ENCODE peak calls at places on chromosome 6, in seven cellular contexts. One of them, this sample, is unnamed.

GRCh38 chr6:90110971-90111370 is 185.7 kb downstream of the BACH2 start:
- DNase-seq in IMR-90: no peak
- DNase-seq in stomach: no peak
- DNase-seq in breast epithelium: no peak
- DNase-seq in Peyer's patch: no peak
- DNase-seq in esophagus squamous epithelium: no peak
- DNase-seq in body of pancreas: no peak
- DNase-seq in this sample: no peak

GRCh38 chr6:16168858-16169257 is 40.0 kb downstream of the MYLIP start:
- DNase-seq in IMR-90: peak; percentile 37
- DNase-seq in stomach: no peak
- DNase-seq in breast epithelium: no peak
- DNase-seq in Peyer's patch: no peak
- DNase-seq in esophagus squamous epithelium: no peak
- DNase-seq in body of pancreas: no peak
- DNase-seq in this sample: no peak

GRCh38 chr6:16683524-16684194 is 77.6 kb downstream of the ATXN1 start:
- DNase-seq in IMR-90: peak; percentile 56
- DNase-seq in stomach: no peak
- DNase-seq in breast epithelium: peak; percentile 66
- DNase-seq in Peyer's patch: peak; percentile 54
- DNase-seq in esophagus squamous epithelium: no peak
- DNase-seq in body of pancreas: peak; percentile 24
- DNase-seq in this sample: no peak

GRCh38 chr6:159915397-159915796 is 24.6 kb downstream of the MAS1 start:
- DNase-seq in IMR-90: no peak
- DNase-seq in stomach: peak; percentile 45
- DNase-seq in breast epithelium: no peak
- DNase-seq in Peyer's patch: no peak
- DNase-seq in esophagus squamous epithelium: no peak
- DNase-seq in body of pancreas: no peak
- DNase-seq in this sample: no peak

GRCh38 chr6:107941627-107942026 is 16.4 kb downstream of the SEC63 start:
- DNase-seq in IMR-90: no peak
- DNase-seq in stomach: no peak
- DNase-seq in breast epithelium: no peak
- DNase-seq in Peyer's patch: no peak
- DNase-seq in esophagus squamous epithelium: no peak
- DNase-seq in body of pancreas: peak; percentile 32
- DNase-seq in this sample: no peak

GRCh38 chr6:41464481-41464880 is 81.7 kb upstream of the FOXP4 start:
- DNase-seq in IMR-90: peak; percentile 58
- DNase-seq in stomach: no peak
- DNase-seq in breast epithelium: no peak
- DNase-seq in Peyer's patch: no peak
- DNase-seq in esophagus squamous epithelium: no peak
- DNase-seq in body of pancreas: no peak
- DNase-seq in this sample: no peak

GRCh38 chr6:137056121-137056880 is 11.5 kb upstream of the IL20RA start:
- DNase-seq in IMR-90: no peak
- DNase-seq in stomach: no peak
- DNase-seq in breast epithelium: no peak
- DNase-seq in Peyer's patch: no peak
- DNase-seq in esophagus squamous epithelium: no peak
- DNase-seq in body of pancreas: no peak
- DNase-seq in this sample: no peak

GRCh38 chr6:71608646-71609045 is 277.7 kb upstream of the RIMS1 start:
- DNase-seq in IMR-90: no peak
- DNase-seq in stomach: no peak
- DNase-seq in breast epithelium: no peak
- DNase-seq in Peyer's patch: no peak
- DNase-seq in esophagus squamous epithelium: no peak
- DNase-seq in body of pancreas: no peak
- DNase-seq in this sample: no peak

GRCh38 chr6:163324326-163324927 is 90.1 kb upstream of the QKI start:
- DNase-seq in IMR-90: no peak
- DNase-seq in stomach: no peak
- DNase-seq in breast epithelium: no peak
- DNase-seq in Peyer's patch: no peak
- DNase-seq in esophagus squamous epithelium: no peak
- DNase-seq in body of pancreas: no peak
- DNase-seq in this sample: no peak

GRCh38 chr6:155080876-155081845 is 86.0 kb downstream of the TIAM2 start:
- DNase-seq in IMR-90: peak; percentile 46
- DNase-seq in stomach: no peak
- DNase-seq in breast epithelium: no peak
- DNase-seq in Peyer's patch: no peak
- DNase-seq in esophagus squamous epithelium: no peak
- DNase-seq in body of pancreas: no peak
- DNase-seq in this sample: no peak

GRCh38 chr6:169160855-169161560 is 92.6 kb downstream of the THBS2 start:
- DNase-seq in IMR-90: no peak
- DNase-seq in stomach: no peak
- DNase-seq in breast epithelium: peak; percentile 15
- DNase-seq in Peyer's patch: no peak
- DNase-seq in esophagus squamous epithelium: no peak
- DNase-seq in body of pancreas: no peak
- DNase-seq in this sample: no peak

GRCh38 chr6:158769228-158769627 is 49.9 kb downstream of the EZR start:
- DNase-seq in IMR-90: no peak
- DNase-seq in stomach: no peak
- DNase-seq in breast epithelium: no peak
- DNase-seq in Peyer's patch: no peak
- DNase-seq in esophagus squamous epithelium: no peak
- DNase-seq in body of pancreas: no peak
- DNase-seq in this sample: no peak

GRCh38 chr6:75178757-75179156 is 27.1 kb downstream of the COL12A1 start:
- DNase-seq in IMR-90: no peak
- DNase-seq in stomach: no peak
- DNase-seq in breast epithelium: no peak
- DNase-seq in Peyer's patch: no peak
- DNase-seq in esophagus squamous epithelium: no peak
- DNase-seq in body of pancreas: no peak
- DNase-seq in this sample: no peak

GRCh38 chr6:87543836-87544735 is 45.7 kb downstream of the RARS2 start:
- DNase-seq in IMR-90: no peak
- DNase-seq in stomach: no peak
- DNase-seq in breast epithelium: no peak
- DNase-seq in Peyer's patch: no peak
- DNase-seq in esophagus squamous epithelium: no peak
- DNase-seq in body of pancreas: no peak
- DNase-seq in this sample: no peak

GRCh38 chr6:43669050-43669921 is 18.3 kb downstream of the MRPS18A start:
- DNase-seq in IMR-90: peak; percentile 59
- DNase-seq in stomach: peak; percentile 47
- DNase-seq in breast epithelium: peak; percentile 37
- DNase-seq in Peyer's patch: no peak
- DNase-seq in esophagus squamous epithelium: no peak
- DNase-seq in body of pancreas: peak; percentile 25
- DNase-seq in this sample: peak; percentile 72

GRCh38 chr6:148239777-148240462 is 102.7 kb upstream of the SASH1 start:
- DNase-seq in IMR-90: no peak
- DNase-seq in stomach: no peak
- DNase-seq in breast epithelium: no peak
- DNase-seq in Peyer's patch: no peak
- DNase-seq in esophagus squamous epithelium: no peak
- DNase-seq in body of pancreas: no peak
- DNase-seq in this sample: no peak

GRCh38 chr6:52826513-52826912 is 14.1 kb downstream of the GSTA5 start:
- DNase-seq in IMR-90: no peak
- DNase-seq in stomach: no peak
- DNase-seq in breast epithelium: no peak
- DNase-seq in Peyer's patch: no peak
- DNase-seq in esophagus squamous epithelium: no peak
- DNase-seq in body of pancreas: no peak
- DNase-seq in this sample: no peak

GRCh38 chr6:6591778-6592388 is 3.4 kb downstream of the LY86 start:
- DNase-seq in IMR-90: no peak
- DNase-seq in stomach: no peak
- DNase-seq in breast epithelium: no peak
- DNase-seq in Peyer's patch: no peak
- DNase-seq in esophagus squamous epithelium: no peak
- DNase-seq in body of pancreas: no peak
- DNase-seq in this sample: peak; percentile 34

GRCh38 chr6:87334683-87335082 is 5.6 kb upstream of the GJB7 start:
- DNase-seq in IMR-90: peak; percentile 69
- DNase-seq in stomach: no peak
- DNase-seq in breast epithelium: no peak
- DNase-seq in Peyer's patch: no peak
- DNase-seq in esophagus squamous epithelium: no peak
- DNase-seq in body of pancreas: no peak
- DNase-seq in this sample: no peak

GRCh38 chr6:20402181-20403079 is 751 bp downstream of the E2F3 start:
- DNase-seq in IMR-90: no peak
- DNase-seq in stomach: peak; percentile 35
- DNase-seq in breast epithelium: no peak
- DNase-seq in Peyer's patch: peak; percentile 76
- DNase-seq in esophagus squamous epithelium: peak; percentile 34
- DNase-seq in body of pancreas: peak; percentile 41
- DNase-seq in this sample: peak; percentile 67
- TF ChIP-seq POLR2A in IMR-90: no peak
- TF ChIP-seq POLR2A in stomach: no peak
- TF ChIP-seq POLR2A in breast epithelium: no peak
- TF ChIP-seq POLR2A in Peyer's patch: no peak
- TF ChIP-seq POLR2A in esophagus squamous epithelium: no peak
- TF ChIP-seq POLR2A in body of pancreas: no peak
- TF ChIP-seq POLR2A in this sample: no peak

DNA sequence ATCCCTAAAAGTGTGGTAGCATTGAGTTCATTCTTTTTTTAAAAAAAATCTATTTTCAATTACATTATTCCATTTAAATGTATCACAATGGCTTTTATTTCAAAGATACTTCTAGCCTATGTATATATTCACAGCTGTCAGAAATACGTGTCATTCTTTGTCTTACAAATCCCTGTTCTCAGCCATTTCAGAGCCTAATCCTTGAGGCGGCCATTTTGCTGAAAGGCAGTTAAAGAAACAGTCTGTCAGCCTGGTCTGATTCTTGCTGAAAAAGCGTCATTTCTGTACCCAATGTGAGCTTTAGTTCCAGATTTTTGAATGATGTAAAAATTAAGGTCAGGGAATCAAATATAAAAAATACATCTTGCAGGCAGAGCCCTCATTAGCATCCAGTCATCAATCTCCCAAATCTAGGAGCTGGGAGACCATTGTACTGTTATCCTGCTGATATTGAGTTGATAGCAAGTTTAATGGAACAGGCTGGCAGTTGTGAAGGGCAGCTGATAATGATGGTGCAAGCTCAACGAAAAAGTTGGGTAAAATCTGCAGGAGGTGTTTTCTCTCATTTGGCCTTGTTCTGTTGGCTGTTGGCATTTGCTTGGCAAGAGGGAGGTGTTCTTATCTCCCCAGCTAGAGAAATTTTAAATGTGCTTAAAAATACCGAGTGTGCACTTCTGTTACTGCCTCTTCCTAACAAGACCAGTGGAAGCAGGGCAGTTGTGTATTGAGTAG is 314.7 kb downstream of the SOX4 start:
- DNase-seq in IMR-90: no peak
- DNase-seq in stomach: no peak
- DNase-seq in breast epithelium: no peak
- DNase-seq in Peyer's patch: no peak
- DNase-seq in esophagus squamous epithelium: no peak
- DNase-seq in body of pancreas: no peak
- DNase-seq in this sample: no peak
- TF ChIP-seq POLR2A in IMR-90: no peak
- TF ChIP-seq POLR2A in stomach: no peak
- TF ChIP-seq POLR2A in breast epithelium: no peak
- TF ChIP-seq POLR2A in Peyer's patch: no peak
- TF ChIP-seq POLR2A in esophagus squamous epithelium: no peak
- TF ChIP-seq POLR2A in body of pancreas: no peak
- TF ChIP-seq POLR2A in this sample: no peak

GRCh38 chr6:31952140-31952805 is 6.4 kb downstream of the CFB start:
- DNase-seq in IMR-90: peak; percentile 63
- DNase-seq in stomach: peak; percentile 75
- DNase-seq in breast epithelium: no peak
- DNase-seq in Peyer's patch: peak; percentile 74
- DNase-seq in esophagus squamous epithelium: no peak
- DNase-seq in body of pancreas: peak; percentile 74
- DNase-seq in this sample: peak; percentile 80
- TF ChIP-seq POLR2A in IMR-90: no peak
- TF ChIP-seq POLR2A in stomach: no peak
- TF ChIP-seq POLR2A in breast epithelium: no peak
- TF ChIP-seq POLR2A in Peyer's patch: no peak
- TF ChIP-seq POLR2A in esophagus squamous epithelium: no peak
- TF ChIP-seq POLR2A in body of pancreas: no peak
- TF ChIP-seq POLR2A in this sample: no peak

GRCh38 chr6:151321438-151321837 is 69.9 kb downstream of the ZBTB2 start:
- DNase-seq in IMR-90: no peak
- DNase-seq in stomach: no peak
- DNase-seq in breast epithelium: no peak
- DNase-seq in Peyer's patch: no peak
- DNase-seq in esophagus squamous epithelium: no peak
- DNase-seq in body of pancreas: no peak
- DNase-seq in this sample: no peak

GRCh38 chr6:151325075-151326050 is 66.0 kb downstream of the ZBTB2 start:
- DNase-seq in IMR-90: peak; percentile 73
- DNase-seq in stomach: peak; percentile 48
- DNase-seq in breast epithelium: no peak
- DNase-seq in Peyer's patch: peak; percentile 56
- DNase-seq in esophagus squamous epithelium: no peak
- DNase-seq in body of pancreas: peak; percentile 69
- DNase-seq in this sample: peak; percentile 87

GRCh38 chr6:151322570-151322969 is 68.8 kb downstream of the ZBTB2 start:
- DNase-seq in IMR-90: no peak
- DNase-seq in stomach: no peak
- DNase-seq in breast epithelium: no peak
- DNase-seq in Peyer's patch: no peak
- DNase-seq in esophagus squamous epithelium: no peak
- DNase-seq in body of pancreas: no peak
- DNase-seq in this sample: no peak

GRCh38 chr6:151327079-151327478 is 64.3 kb downstream of the ZBTB2 start:
- DNase-seq in IMR-90: no peak
- DNase-seq in stomach: no peak
- DNase-seq in breast epithelium: no peak
- DNase-seq in Peyer's patch: no peak
- DNase-seq in esophagus squamous epithelium: no peak
- DNase-seq in body of pancreas: no peak
- DNase-seq in this sample: no peak

DNA sequence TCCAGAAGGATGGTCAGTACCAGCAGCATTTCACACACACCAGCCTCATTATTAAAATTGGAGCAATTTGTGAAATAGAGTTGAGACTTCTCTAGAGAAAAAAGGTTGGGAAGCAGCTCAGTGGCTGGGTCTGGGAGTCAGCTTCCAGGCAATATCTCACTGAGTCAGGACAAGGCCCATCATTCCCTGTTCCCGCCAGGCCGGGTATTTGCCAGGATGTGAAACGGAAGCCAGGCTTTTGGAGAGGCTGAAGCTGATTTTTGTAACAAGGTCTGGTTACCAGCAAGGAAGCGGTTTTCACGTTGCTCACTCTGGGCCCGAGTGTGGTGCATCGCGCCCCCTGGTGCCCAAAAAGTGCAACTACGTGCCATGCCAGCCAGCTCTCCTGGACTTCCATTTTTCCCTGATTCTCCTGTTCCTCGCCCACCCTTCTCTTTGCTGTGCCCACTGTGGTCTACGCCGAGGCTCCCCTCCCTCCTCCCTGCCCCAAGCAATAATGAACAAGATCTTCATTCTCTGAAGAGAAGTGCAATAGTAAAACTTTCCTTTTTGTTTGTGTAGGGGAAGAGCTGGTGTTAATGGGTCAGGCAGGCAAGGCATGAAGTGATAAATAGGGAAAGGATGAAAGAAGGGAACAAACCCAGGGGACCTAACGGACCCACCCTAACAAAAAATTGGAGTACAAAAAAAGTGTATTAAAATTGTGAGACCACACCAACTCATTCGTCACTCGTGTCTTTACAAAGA is 67.1 kb downstream of the ZBTB2 start:
- DNase-seq in IMR-90: peak; percentile 93
- DNase-seq in stomach: peak; percentile 80
- DNase-seq in breast epithelium: peak; percentile 51
- DNase-seq in Peyer's patch: peak; percentile 86
- DNase-seq in esophagus squamous epithelium: peak; percentile 4
- DNase-seq in body of pancreas: peak; percentile 81
- DNase-seq in this sample: peak; percentile 87
- TF ChIP-seq POLR2A in IMR-90: no peak
- TF ChIP-seq POLR2A in stomach: no peak
- TF ChIP-seq POLR2A in breast epithelium: no peak
- TF ChIP-seq POLR2A in Peyer's patch: no peak
- TF ChIP-seq POLR2A in esophagus squamous epithelium: no peak
- TF ChIP-seq POLR2A in body of pancreas: no peak
- TF ChIP-seq POLR2A in this sample: no peak